ENCODE peak calls at places on chromosome 17, in nine cellular contexts. S is CD8-positive, alpha-beta T cell; N is heart left ventricle; J is left ventricle myocardium inferior; Z is fibroblast of lung; A is body of pancreas; K is GM23248; V is uterus; M is spleen. G is an unnamed sample. For H3K9me3 and H3K4me1, the result is how much of the 10 kb centered on the place peaks cover.

GRCh38 chr17:35727635-35728034 is 3.8 kb upstream of the RASL10B start:
- DNase-seq in S (no peak), N (no peak), J (no peak), Z (no peak), A (no peak), K (no peak), V (no peak), M (no peak), G (no peak)

GRCh38 chr17:1147664-1148063 is 32.1 kb downstream of the ABR start:
- DNase-seq in S (no peak), N (peak), J (no peak), Z (peak), A (peak), K (peak), V (no peak), M (no peak), G (no peak)

GRCh38 chr17:47862621-47863440 is 11.9 kb upstream of the SP6 start:
- DNase-seq in S (no peak), N (no peak), J (no peak), Z (peak), A (no peak), K (peak), V (no peak), M (no peak), G (no peak)

GRCh38 chr17:31900877-31901276 is 631 bp downstream of the UTP6 start:
- DNase-seq in S (no peak), N (no peak), J (no peak), Z (peak), A (no peak), K (peak), V (no peak), M (no peak), G (no peak)

GRCh38 chr17:7004398-7005253 is 7.8 kb upstream of the RNASEK start:
- DNase-seq in S (no peak), N (no peak), J (no peak), Z (peak), A (no peak), K (peak), V (no peak), M (peak), G (no peak)

GRCh38 chr17:78383725-78384471 is 5.4 kb downstream of the PGS1 start:
- DNase-seq in S (no peak), N (peak), J (peak), Z (peak), A (peak), K (peak), V (peak), M (peak), G (peak)

GRCh38 chr17:48578616-48579560 is 738 bp upstream of the HOXB4 start:
- DNase-seq in S (no peak), N (no peak), J (no peak), Z (peak), A (no peak), K (peak), V (no peak), M (no peak), G (no peak)

GRCh38 chr17:63137163-63137562 is 171.1 kb downstream of the TANC2 start:
- DNase-seq in S (no peak), N (no peak), J (no peak), Z (no peak), A (no peak), K (no peak), V (no peak), M (no peak), G (no peak)

GRCh38 chr17:79993390-79994221 is 42.1 kb downstream of the TBC1D16 start:
- DNase-seq in S (peak), N (peak), J (peak), Z (peak), A (peak), K (peak), V (peak), M (peak), G (peak)

GRCh38 chr17:153851-154250 is 16.5 kb downstream of the SCGB1C2 start:
- DNase-seq in S (no peak), N (peak), J (no peak), Z (no peak), A (no peak), K (no peak), V (no peak), M (peak), G (no peak)

GRCh38 chr17:80441133-80441578 is 26.2 kb downstream of the ENDOV start:
- DNase-seq in S (peak), N (peak), J (peak), Z (peak), A (no peak), K (peak), V (no peak), M (no peak), G (no peak)

GRCh38 chr17:8292639-8293395 is 2.4 kb downstream of the SLC25A35 start:
- DNase-seq in S (no peak), N (no peak), J (no peak), Z (no peak), A (no peak), K (no peak), V (no peak), M (no peak), G (no peak)

GRCh38 chr17:7656958-7657715 is 6.4 kb downstream of the ATP1B2 start:
- DNase-seq in S (no peak), N (peak), J (peak), Z (peak), A (peak), K (no peak), V (peak), M (no peak), G (no peak)

GRCh38 chr17:9937164-9937835 is 32.2 kb upstream of the RCVRN start:
- DNase-seq in S (no peak), N (peak), J (peak), Z (peak), A (no peak), K (peak), V (peak), M (no peak), G (peak)

GRCh38 chr17:51013322-51013721 is 107.3 kb downstream of the SPAG9 start:
- DNase-seq in S (no peak), N (no peak), J (no peak), Z (no peak), A (no peak), K (no peak), V (no peak), M (no peak), G (no peak)

GRCh38 chr17:81020767-81021497 is 14.0 kb upstream of the BAIAP2 start:
- DNase-seq in S (no peak), N (peak), J (peak), Z (peak), A (peak), K (peak), V (peak), M (peak), G (peak)

GRCh38 chr17:7844292-7845154 is 10.3 kb upstream of the TMEM88 start:
- DNase-seq in S (peak), N (peak), J (peak), Z (peak), A (peak), K (peak), V (peak), M (peak), G (peak)

GRCh38 chr17:1643293-1643998 is 2.1 kb downstream of the SCARF1 start:
- DNase-seq in S (peak), N (no peak), J (no peak), Z (no peak), A (peak), K (peak), V (no peak), M (peak), G (peak)

GRCh38 chr17:56876766-56877179 is 37.1 kb downstream of the TRIM25 start:
- DNase-seq in S (no peak), N (no peak), J (no peak), Z (no peak), A (no peak), K (no peak), V (no peak), M (no peak), G (no peak)

GRCh38 chr17:40490289-40490853 is 11.1 kb downstream of the TNS4 start:
- DNase-seq in S (no peak), N (peak), J (peak), Z (peak), A (peak), K (peak), V (peak), M (no peak), G (peak)

GRCh38 chr17:83025636-83026280 is 53.7 kb upstream of the METRNL start:
- DNase-seq in S (no peak), N (no peak), J (no peak), Z (no peak), A (no peak), K (no peak), V (no peak), M (no peak), G (no peak)

GRCh38 chr17:81390436-81391214 is 4.6 kb upstream of the BAHCC1 start:
- DNase-seq in S (no peak), N (no peak), J (no peak), Z (no peak), A (no peak), K (no peak), V (no peak), M (no peak), G (no peak)

GRCh38 chr17:63848834-63849689 is 6.6 kb upstream of the SMARCD2 start:
- DNase-seq in S (peak), N (peak), J (peak), Z (peak), A (peak), K (peak), V (peak), M (peak), G (peak)

GRCh38 chr17:30378191-30378796 is 433 bp upstream of the CPD start:
- DNase-seq in S (peak), N (peak), J (peak), Z (no peak), A (peak), K (peak), V (no peak), M (peak), G (peak)

GRCh38 chr17:49450735-49451134 is 36.1 kb upstream of the PHB1 start:
- DNase-seq in S (no peak), N (no peak), J (no peak), Z (no peak), A (no peak), K (peak), V (no peak), M (no peak), G (no peak)

GRCh38 chr17:52831536-52831935 is 673.0 kb upstream of the CA10 start:
- DNase-seq in S (no peak), N (no peak), J (no peak), Z (no peak), A (no peak), K (no peak), V (no peak), M (no peak), G (no peak)
- H3K9me3 ChIP-seq in S (under half), N (under half), J (under half), Z (under half), A (under half), K (under half), V (under half), M (under half), G (under half)

DNA sequence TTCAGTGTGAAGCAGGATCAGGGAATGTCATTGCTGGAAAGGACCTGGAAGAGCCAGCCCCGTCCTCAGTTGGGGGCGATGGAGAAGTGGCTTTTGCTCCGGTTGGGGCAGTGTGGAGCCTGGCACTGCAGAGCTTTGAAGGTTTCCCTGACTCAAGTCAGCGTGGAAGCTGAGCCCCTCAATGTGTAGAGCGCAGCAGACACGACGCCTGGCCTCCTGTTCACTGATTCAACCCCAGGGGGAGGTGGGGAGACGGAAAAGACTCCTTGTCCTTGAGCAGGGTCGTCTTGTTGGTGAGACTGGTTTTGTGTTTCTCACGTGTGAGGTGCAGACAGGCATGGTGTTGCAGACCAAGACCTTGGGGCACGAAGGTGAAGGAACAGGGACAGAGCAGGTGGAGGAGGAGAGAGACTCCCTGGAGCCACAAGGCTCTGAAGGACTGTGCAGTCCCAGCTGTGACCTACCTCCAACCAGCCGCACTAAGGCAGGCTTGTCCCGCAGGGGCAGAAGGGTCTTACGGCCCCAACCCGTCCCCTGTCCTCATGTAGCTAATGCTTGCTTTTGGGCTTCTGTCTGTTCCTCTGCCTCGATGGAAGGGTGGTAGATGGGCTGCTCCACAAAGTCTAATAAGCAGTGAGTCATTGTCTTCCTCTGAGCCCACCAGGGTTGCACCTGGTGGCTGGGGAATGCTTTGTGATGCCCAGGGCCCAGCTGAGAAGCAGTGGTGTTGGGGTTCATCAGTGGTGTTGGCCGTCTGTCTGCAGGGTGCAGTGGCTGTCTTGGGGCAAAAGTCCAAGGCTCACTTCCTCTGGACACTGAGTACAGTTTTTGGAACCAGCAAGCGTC is 47.8 kb downstream of the MPRIP start:
- DNase-seq in S (no peak), N (no peak), J (no peak), Z (no peak), A (no peak), K (no peak), V (no peak), M (peak), G (no peak)
- H3K4me1 ChIP-seq in S (under half), N (half or more), J (half or more), Z (under half), A (under half), K (under half), V (under half), M (half or more), G (half or more)

DNA sequence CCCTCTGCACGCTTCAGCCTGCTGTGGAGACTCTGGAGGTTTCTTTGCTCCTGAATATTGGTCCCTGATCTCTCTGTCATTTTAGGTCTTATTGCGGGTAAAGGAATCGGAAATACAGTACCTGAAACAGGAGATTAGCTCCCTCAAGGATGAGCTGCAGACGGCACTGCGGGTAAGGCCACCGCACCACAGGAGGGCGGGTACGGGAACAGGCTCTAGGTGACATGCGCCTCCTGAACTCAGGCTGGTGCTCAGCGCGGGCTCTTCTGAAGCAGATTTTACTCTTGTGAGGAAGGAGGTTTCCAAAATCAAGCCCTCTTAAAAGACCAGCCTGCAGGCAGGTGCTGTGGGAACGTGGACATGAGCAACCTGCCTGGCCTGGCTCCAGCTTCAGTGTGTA is 29.8 kb downstream of the PLD6 start:
- DNase-seq in S (no peak), N (no peak), J (no peak), Z (no peak), A (no peak), K (no peak), V (no peak), M (no peak), G (no peak)
- H3K4me3 ChIP-seq in S (no peak), N (no peak), J (no peak), Z (no peak), A (no peak), K (no peak), V (no peak), M (peak), G (no peak)

DNA sequence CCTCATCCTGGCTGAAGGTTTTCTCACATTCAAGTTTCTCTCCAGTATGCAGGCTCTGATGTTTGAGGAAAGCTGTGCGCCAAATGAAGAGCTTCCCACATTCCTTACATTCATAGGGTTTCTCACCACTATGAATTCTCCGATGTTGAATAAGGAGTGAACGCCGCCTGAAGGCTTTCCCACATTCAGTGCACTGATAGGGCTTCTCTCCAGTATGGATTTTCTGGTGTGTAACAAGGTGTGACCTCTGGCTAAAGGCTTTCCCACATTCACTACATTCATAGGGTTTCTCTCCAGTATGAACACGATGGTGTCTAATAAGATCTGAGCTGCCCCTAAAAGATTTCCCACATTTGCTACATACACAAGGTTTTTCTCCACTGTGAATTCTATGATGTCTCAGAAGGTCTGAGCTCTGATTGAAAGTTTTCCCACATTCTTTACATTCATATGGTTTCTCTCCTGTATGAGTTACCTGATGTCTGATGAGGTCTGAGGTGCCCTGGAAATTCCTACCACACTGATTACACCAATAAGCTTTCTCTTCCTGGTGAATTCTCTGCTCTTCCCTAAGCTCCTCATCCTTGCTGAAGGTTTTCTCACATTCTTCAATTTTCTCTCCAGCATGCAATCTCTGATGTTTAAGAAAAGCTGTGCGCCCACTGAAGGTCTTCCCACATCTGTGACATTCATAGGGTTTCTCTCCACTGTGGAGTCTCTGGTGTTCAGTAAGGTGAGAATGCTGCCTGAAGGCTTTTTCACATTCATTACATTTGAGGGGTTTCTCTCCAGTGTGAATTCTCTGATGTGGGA is 8.9 kb downstream of the ZNF594 start:
- DNase-seq in S (no peak), N (no peak), J (no peak), Z (no peak), A (no peak), K (no peak), V (no peak), M (no peak), G (no peak)
- H3K9me3 ChIP-seq in S (under half), N (under half), J (half or more), Z (under half), A (under half), K (under half), V (half or more), M (half or more), G (half or more)

DNA sequence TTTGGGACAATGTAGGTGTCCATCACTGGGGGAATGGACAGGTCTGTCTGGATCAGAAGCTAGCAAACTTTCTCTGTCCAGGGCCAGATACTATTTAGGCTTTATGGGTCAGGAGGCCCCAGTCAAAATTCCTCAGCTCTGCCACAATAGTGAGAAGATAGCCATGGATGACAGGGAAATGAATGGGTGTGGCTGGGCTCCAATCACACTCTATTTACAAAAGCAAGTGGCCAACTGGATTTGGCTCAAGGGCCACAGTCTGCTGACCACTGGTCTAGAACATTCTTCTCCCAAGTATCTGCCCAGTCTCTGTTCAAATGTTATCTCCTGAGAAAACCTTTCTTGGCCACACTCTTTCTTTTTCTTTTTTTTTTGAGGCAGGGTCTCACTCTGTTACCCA is 339.9 kb downstream of the SOX9 start:
- DNase-seq in S (no peak), N (no peak), J (no peak), Z (peak), A (no peak), K (no peak), V (no peak), M (no peak), G (no peak)
- H3K4me1 ChIP-seq in S (under half), N (under half), J (under half), Z (under half), A (half or more), K (under half), V (under half), M (under half), G (under half)

DNA sequence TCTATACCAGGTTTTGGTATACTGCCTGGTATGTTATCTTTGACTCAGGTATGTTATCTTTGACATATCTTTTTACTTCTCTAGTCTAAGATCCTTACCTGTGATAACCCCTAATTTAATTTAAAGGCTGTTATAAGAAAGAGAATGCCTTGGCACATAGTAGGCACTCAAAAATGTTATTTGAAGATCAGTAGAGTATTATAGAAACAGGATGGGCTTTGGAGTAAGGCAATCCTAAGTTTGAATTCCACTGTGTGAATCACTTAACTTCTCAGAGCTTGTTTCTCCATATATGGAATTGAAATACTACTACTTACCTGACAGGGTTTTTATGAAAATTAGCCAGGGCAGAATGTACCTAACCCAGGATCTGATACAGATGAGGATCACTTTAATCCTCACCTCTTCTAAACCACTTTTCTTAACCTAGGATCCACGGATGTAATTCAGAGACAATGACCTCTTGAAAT is 1.2 kb downstream of the BRIP1 start:
- DNase-seq in S (no peak), N (no peak), J (no peak), Z (peak), A (no peak), K (peak), V (no peak), M (no peak), G (no peak)
- H3K4me3 ChIP-seq in S (no peak), N (no peak), J (no peak), Z (peak), A (no peak), K (peak), V (no peak), M (no peak), G (no peak)

G was measured in gastrocnemius medialis.